ENCODE peak calls at places on chromosomes 5 and 9, in four cellular contexts. F is fibroblast of mammary gland, W is astrocyte, E is astrocyte of the cerebellum. I is an unnamed sample.

GRCh38 chr5:17042041-17042440 is 106.0 kb upstream of the MYO10 start:
- DNase-seq in W (no peak), F (peak), E (no peak), I (no peak)

GRCh38 chr9:103430469-103430868 is 435.3 kb downstream of the CYLC2 start:
- DNase-seq in W (no peak), E (no peak), F (no peak), I (no peak)

GRCh38 chr5:155189476-155189875 is 175.9 kb downstream of the KIF4B start:
- DNase-seq in E (no peak), W (no peak), F (no peak), I (no peak)

GRCh38 chr5:107381189-107381856 is 289.4 kb downstream of the EFNA5 start:
- DNase-seq in E (peak), F (peak), W (peak), I (no peak)

GRCh38 chr5:14824490-14824889 is 47.1 kb downstream of the ANKH start:
- DNase-seq in W (no peak), E (no peak), F (no peak), I (no peak)

GRCh38 chr9:87581513-87581912 is 83.8 kb downstream of the DAPK1 start:
- DNase-seq in W (peak), E (no peak), F (peak), I (no peak)

GRCh38 chr9:69090140-69090750 is 54.7 kb downstream of the FXN start:
- DNase-seq in E (no peak), F (no peak), W (no peak), I (no peak)

GRCh38 chr9:78303377-78304062 is 6.6 kb downstream of the PSAT1 start:
- DNase-seq in E (no peak), W (no peak), F (no peak), I (no peak)

DNA sequence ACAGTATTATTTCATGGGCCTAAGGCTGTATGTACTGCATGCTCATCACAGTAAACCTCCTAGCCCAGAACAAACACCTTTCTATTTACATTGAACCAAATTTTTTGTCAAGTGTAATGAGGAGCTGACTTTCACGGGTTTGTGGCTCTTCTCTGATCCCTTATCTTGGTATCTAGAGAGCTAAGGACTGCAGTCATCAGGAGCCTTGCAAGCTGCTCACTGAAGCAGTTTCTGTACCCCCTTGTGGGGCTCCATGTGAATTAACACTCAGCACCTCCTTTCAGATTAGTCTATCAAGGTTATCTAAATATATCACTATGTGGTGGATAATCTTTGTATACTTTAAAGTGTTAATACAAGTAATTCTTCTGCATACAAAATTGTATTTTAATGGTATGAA is 108.2 kb downstream of the AUH start:
- DNase-seq in E (no peak), W (no peak), F (peak), I (no peak)
- TF ChIP-seq CTCF in E (no peak), W (no peak), F (peak), I (no peak)

DNA sequence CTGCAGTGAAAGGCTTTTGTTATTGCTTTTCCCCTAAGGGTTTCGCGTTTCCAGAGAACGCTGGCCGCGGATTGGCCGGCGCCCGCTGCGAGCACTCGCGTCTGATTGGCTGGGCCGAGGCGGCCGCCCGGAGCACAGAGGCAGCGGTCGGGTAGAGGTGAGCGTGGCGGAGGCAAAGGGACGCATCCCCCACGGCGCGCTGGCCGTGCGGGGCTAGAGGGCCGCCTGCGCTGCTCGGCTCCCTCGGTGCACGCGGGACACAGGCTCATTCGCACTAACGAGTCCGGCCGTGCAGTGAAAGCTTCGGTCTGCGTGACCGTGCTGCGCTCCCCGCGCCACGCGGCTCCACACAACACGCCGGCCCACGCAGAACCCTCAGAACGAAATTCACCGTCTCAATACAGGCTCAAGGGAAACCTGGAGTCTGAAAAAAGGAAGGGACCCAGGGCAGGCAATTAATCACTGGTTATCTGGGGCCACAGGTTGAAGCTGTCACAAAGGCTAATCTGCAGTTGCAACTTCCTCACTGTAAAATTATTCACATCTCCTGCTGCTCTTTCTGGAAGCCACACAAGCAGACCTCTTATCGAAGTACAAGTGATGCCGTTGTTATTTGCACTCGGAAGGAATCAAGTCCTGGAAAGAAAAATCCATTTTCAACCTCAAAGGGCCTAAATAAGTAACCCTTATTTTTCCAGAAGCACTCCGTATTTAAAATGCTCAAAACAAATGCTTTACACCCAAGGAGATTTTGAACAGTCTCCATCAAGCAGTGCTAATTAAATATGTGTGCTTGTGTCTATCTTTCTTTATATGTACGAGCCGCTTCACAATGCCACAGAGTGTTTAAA is 94.6 kb downstream of the ZNF608 start:
- DNase-seq in W (peak), E (no peak), F (no peak), I (peak)
- TF ChIP-seq CTCF in W (no peak), E (no peak), F (no peak), I (no peak)

GRCh38 chr5:159185773-159186172 is 23.6 kb downstream of the RNF145 start:
- DNase-seq in F (no peak), E (no peak), W (no peak), I (no peak)
- TF ChIP-seq CTCF in F (no peak), E (no peak), W (no peak), I (no peak)

GRCh38 chr5:136810198-136810823 is 445.0 kb upstream of the TRPC7 start:
- DNase-seq in F (peak), W (peak), E (peak), I (no peak)

GRCh38 chr5:136808756-136809155 is 443.4 kb upstream of the TRPC7 start:
- DNase-seq in F (no peak), W (no peak), E (no peak), I (no peak)

GRCh38 chr5:136809382-136809781 is 444.0 kb upstream of the TRPC7 start:
- DNase-seq in W (peak), E (no peak), F (no peak), I (no peak)

GRCh38 chr5:136802382-136802781 is 437.0 kb upstream of the TRPC7 start:
- DNase-seq in E (peak), F (peak), W (no peak), I (no peak)

DNA sequence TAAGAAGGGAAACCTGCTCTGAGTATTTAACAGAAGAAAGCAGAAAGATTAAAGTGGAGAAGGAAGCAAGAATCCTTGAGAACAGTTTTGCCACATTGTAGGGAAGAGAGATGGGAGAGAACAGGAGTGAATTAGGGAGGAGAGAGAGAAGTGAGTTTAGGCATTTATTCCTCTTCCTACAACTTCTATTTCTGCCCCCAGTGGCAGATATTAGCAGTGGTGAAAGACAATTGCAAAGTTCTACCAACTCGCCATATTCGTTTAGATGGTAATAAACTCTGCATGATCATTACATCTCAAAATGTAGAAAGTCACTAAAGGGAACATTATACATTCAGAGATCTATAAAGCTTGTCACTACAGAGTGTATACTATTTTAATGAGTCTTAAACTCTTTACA is 440.1 kb upstream of the TRPC7 start:
- DNase-seq in W (no peak), E (no peak), F (no peak), I (no peak)
- TF ChIP-seq CTCF in W (peak), E (peak), F (peak), I (no peak)

GRCh38 chr9:137301086-137301947 is 754 bp downstream of the NRARP start:
- DNase-seq in F (peak), E (no peak), W (peak), I (peak)
- TF ChIP-seq CTCF in F (no peak), E (no peak), W (no peak), I (peak)

GRCh38 chr9:8571648-8572047 is 772.1 kb upstream of the DMAC1 start:
- DNase-seq in F (no peak), W (no peak), E (no peak), I (no peak)
- TF ChIP-seq CTCF in F (no peak), W (no peak), E (no peak), I (no peak)

GRCh38 chr5:77235881-77236560 is 25.5 kb downstream of the PDE8B start:
- DNase-seq in E (no peak), F (no peak), W (no peak), I (no peak)

GRCh38 chr5:77241444-77241843 is 31.0 kb downstream of the PDE8B start:
- DNase-seq in W (no peak), F (no peak), E (no peak), I (no peak)

GRCh38 chr5:77239126-77239741 is 28.8 kb downstream of the PDE8B start:
- DNase-seq in F (peak), E (peak), W (no peak), I (no peak)
- TF ChIP-seq CTCF in F (peak), E (peak), W (peak), I (peak)